ENCODE peak calls at places on chromosomes 2 and 18, in four cellular contexts. D is GM12878, W is HepG2, R is SK-N-SH. S is an unnamed sample.
A peak's percentile ranks its signal among the peaks of the same experiment; 100 is the strongest.

GRCh38 chr2:239283961-239284801 is 116.6 kb downstream of the HDAC4 start:
- DNase-seq in D (no peak), W (no peak), R (no peak), S (no peak)

GRCh38 chr2:201404699-201405275 is 46.5 kb downstream of the TRAK2 start:
- DNase-seq in D (no peak), W (no peak), R (no peak), S (no peak)

GRCh38 chr2:102449370-102449974 is 23.6 kb upstream of the SLC9A4 start:
- DNase-seq in D (no peak), W (peak; percentile 23), R (peak; percentile 23), S (peak; percentile 42)

GRCh38 chr18:79771446-79772107 is 26.2 kb upstream of the KCNG2 start:
- DNase-seq in D (no peak), W (no peak), R (no peak), S (no peak)

GRCh38 chr2:98378901-98379300 is 32.6 kb downstream of the CNGA3 start:
- DNase-seq in D (no peak), W (no peak), R (no peak), S (no peak)

GRCh38 chr2:2586961-2587360 is 255.9 kb upstream of the MYT1L start:
- DNase-seq in D (no peak), W (no peak), R (no peak), S (no peak)

GRCh38 chr2:14756981-14757657 is 124.6 kb downstream of the LRATD1 start:
- DNase-seq in D (no peak), W (no peak), R (no peak), S (no peak)

GRCh38 chr2:119756837-119757236 is 2.9 kb upstream of the PTPN4 start:
- DNase-seq in D (no peak), W (peak; percentile 57), R (no peak), S (no peak)

GRCh38 chr2:23954325-23955014 is 14.2 kb downstream of the UBXN2A start:
- DNase-seq in D (no peak), W (no peak), R (no peak), S (no peak)

GRCh38 chr18:2855560-2856350 is 8.9 kb downstream of the EMILIN2 start:
- DNase-seq in D (no peak), W (peak; percentile 74), R (no peak), S (no peak)

GRCh38 chr2:140791802-140792201 is 1339.0 kb downstream of the LRP1B start:
- DNase-seq in D (no peak), W (no peak), R (no peak), S (no peak)

GRCh38 chr2:142100967-142101366 is 29.8 kb downstream of the LRP1B start:
- DNase-seq in D (no peak), W (no peak), R (no peak), S (no peak)

GRCh38 chr2:75006041-75006440 is 47.6 kb downstream of the POLE4 start:
- DNase-seq in D (no peak), W (no peak), R (no peak), S (no peak)

GRCh38 chr2:119218478-119219064 is 5.1 kb upstream of the STEAP3 start:
- DNase-seq in D (no peak), W (peak; percentile 69), R (no peak), S (peak; percentile 26)

GRCh38 chr2:85287721-85288120 is 40.1 kb downstream of the TGOLN2 start:
- DNase-seq in D (no peak), W (no peak), R (no peak), S (no peak)
- TF ChIP-seq PBX3 in D (no peak), W (no peak), R (no peak), S (no peak)

GRCh38 chr2:126715576-126716406 is 59.8 kb downstream of the GYPC start:
- DNase-seq in D (no peak), W (no peak), R (no peak), S (no peak)
- TF ChIP-seq MAX in D (no peak), W (no peak), R (no peak), S (no peak)

DNA sequence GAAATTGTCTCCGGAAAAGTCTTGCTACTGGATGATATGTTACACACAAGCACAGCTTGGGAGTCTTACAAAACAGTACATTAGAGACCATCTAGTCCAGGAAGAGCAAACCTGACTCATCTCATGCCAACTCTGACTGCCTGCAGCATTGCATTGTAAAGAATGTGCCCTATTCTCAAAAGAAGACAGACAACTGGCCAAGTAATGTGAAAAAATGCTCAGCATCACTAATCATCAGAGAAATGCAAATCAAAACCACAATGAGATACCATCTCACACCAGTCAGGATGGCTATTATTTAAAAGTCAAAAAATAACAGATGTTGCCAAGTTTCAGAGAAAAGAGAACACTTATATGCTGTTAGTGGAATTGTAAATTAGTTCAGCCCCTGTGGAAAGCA is 42.7 kb upstream of the GORASP2 start:
- DNase-seq in D (no peak), W (no peak), R (no peak), S (no peak)
- TF ChIP-seq PBX3 in D (no peak), W (no peak), R (peak; percentile 90), S (no peak)

GRCh38 chr18:46313521-46313920 is 209.3 kb downstream of the HAUS1 start:
- DNase-seq in D (no peak), W (no peak), R (no peak), S (no peak)

GRCh38 chr18:46310258-46310657 is 206.1 kb downstream of the HAUS1 start:
- DNase-seq in D (no peak), W (no peak), R (no peak), S (no peak)

GRCh38 chr18:46314011-46314410 is 209.8 kb downstream of the HAUS1 start:
- DNase-seq in D (no peak), W (no peak), R (no peak), S (no peak)

GRCh38 chr18:46311491-46311890 is 207.3 kb downstream of the HAUS1 start:
- DNase-seq in D (no peak), W (no peak), R (no peak), S (no peak)

GRCh38 chr18:46310675-46311345 is 206.6 kb downstream of the HAUS1 start:
- DNase-seq in D (no peak), W (no peak), R (no peak), S (no peak)
- TF ChIP-seq MAX in D (no peak), W (no peak), R (no peak), S (no peak)

DNA sequence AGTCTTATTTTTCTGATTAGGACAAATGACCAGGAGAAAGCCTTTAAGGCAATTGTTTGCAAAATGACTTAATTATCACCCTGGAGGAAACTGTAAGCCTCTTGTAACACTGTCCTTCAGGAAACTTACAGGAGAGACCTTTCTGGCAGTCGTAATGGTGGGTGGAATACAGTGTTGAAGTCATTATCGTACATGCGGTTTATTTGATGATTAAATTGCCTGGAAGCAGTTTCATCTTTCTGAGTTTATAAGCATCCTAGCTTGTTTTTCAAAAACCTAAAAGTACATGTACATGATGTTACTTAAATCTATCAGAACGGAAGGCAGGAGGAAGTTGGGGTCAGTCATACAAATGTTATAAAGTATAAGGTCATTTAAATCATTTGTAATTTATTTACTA is 86.2 kb upstream of the RAB27B start:
- DNase-seq in D (no peak), W (no peak), R (no peak), S (no peak)
- TF ChIP-seq PBX3 in D (no peak), W (no peak), R (no peak), S (no peak)

GRCh38 chr2:181977661-181978350 is 7.8 kb upstream of the PPP1R1C start:
- DNase-seq in D (no peak), W (no peak), R (no peak), S (peak; percentile 45)
- TF ChIP-seq MAX in D (no peak), W (no peak), R (no peak), S (no peak)

GRCh38 chr18:39455300-39455699 is 1889.7 kb upstream of the CELF4 start:
- DNase-seq in D (no peak), W (peak; percentile 21), R (no peak), S (no peak)
- TF ChIP-seq PBX3 in D (no peak), W (no peak), R (no peak), S (no peak)